ENCODE peak calls at places on chromosomes 1 and 21, in five cellular contexts. H is upper lobe of right lung, T is HepG2, S is heart right ventricle, I is psoas muscle. Z is an unnamed sample.

GRCh38 chr1:32920833-32921232 is 19.6 kb upstream of the TMEM54 start:
- ATAC-seq in T (no peak), H (peak), S (peak), I (peak), Z (no peak)

GRCh38 chr1:80023366-80023765 is 1016.8 kb upstream of the ADGRL4 start:
- ATAC-seq in I (no peak), S (no peak), H (no peak), T (no peak), Z (no peak)

GRCh38 chr1:228060458-228061190 is 21.9 kb upstream of the ARF1 start:
- ATAC-seq in I (no peak), T (no peak), S (no peak), H (peak), Z (no peak)

GRCh38 chr1:210311726-210312493 is 16.8 kb upstream of the HHAT start:
- ATAC-seq in H (peak), I (peak), S (peak), T (peak), Z (peak)

GRCh38 chr1:3668585-3669300 is 16.4 kb downstream of the TP73 start:
- ATAC-seq in H (peak), I (peak), S (peak), T (peak), Z (peak)

GRCh38 chr1:147612366-147612765 is 58.0 kb downstream of the ACP6 start:
- ATAC-seq in H (no peak), T (peak), I (peak), S (no peak), Z (no peak)

GRCh38 chr1:52424238-52424637 is 19.8 kb downstream of the PRPF38A start:
- ATAC-seq in T (no peak), I (peak), S (peak), H (peak), Z (no peak)

GRCh38 chr1:77415585-77415984 is 133.8 kb downstream of the AK5 start:
- ATAC-seq in S (no peak), H (peak), I (no peak), T (no peak), Z (no peak)

GRCh38 chr1:153533689-153534201 is 2.0 kb downstream of the S100A6 start:
- ATAC-seq in H (peak), T (peak), S (peak), I (peak), Z (peak)

GRCh38 chr1:204971700-204972336 is 71.2 kb upstream of the CNTN2 start:
- ATAC-seq in T (no peak), S (peak), I (no peak), H (peak), Z (no peak)

GRCh38 chr1:111716371-111716770 is 22.8 kb downstream of the INKA2 start:
- ATAC-seq in I (no peak), T (no peak), H (no peak), S (no peak), Z (no peak)

GRCh38 chr1:36257375-36257767 is 33.1 kb downstream of the THRAP3 start:
- ATAC-seq in S (peak), I (peak), T (peak), H (no peak), Z (no peak)

GRCh38 chr21:31665397-31665796 is 5.9 kb downstream of the SOD1 start:
- ATAC-seq in S (peak), I (peak), H (peak), T (peak), Z (no peak)

GRCh38 chr1:43766818-43767525 is 59.6 kb downstream of the ST3GAL3 start:
- ATAC-seq in S (no peak), I (no peak), H (no peak), T (no peak), Z (no peak)

GRCh38 chr1:64242895-64243756 is 39.7 kb downstream of the UBE2U start:
- ATAC-seq in T (no peak), I (peak), S (no peak), H (peak), Z (no peak)

GRCh38 chr1:218374972-218375371 is 29.8 kb downstream of the TGFB2 start:
- ATAC-seq in S (peak), T (no peak), I (peak), H (no peak), Z (no peak)

GRCh38 chr1:5690878-5691277 is 301.3 kb downstream of the NPHP4 start:
- ATAC-seq in S (no peak), T (no peak), H (no peak), I (no peak), Z (no peak)

GRCh38 chr21:45363921-45364463 is 41.0 kb upstream of the COL18A1 start:
- ATAC-seq in S (peak), I (peak), H (peak), T (no peak), Z (peak)

GRCh38 chr1:169363046-169363756 is 4.4 kb downstream of the NME7 start:
- ATAC-seq in I (no peak), T (no peak), H (no peak), S (no peak), Z (no peak)

GRCh38 chr1:81209471-81209870 is 591.3 kb upstream of the ADGRL2 start:
- ATAC-seq in I (no peak), S (no peak), H (no peak), T (no peak), Z (no peak)

GRCh38 chr21:25518491-25518911 is 88.8 kb downstream of the MRPL39 start:
- ATAC-seq in I (no peak), T (no peak), H (no peak), S (no peak), Z (no peak)

GRCh38 chr1:230977781-230978490 is 725 bp downstream of the TTC13 start:
- ATAC-seq in H (peak), T (peak), S (peak), I (peak), Z (no peak)

GRCh38 chr1:25045480-25046193 is 115.6 kb upstream of the RUNX3 start:
- ATAC-seq in I (no peak), H (no peak), T (no peak), S (no peak), Z (no peak)

GRCh38 chr1:244322791-244323521 is 128.8 kb downstream of the ADSS2 start:
- ATAC-seq in T (peak), H (peak), S (peak), I (peak), Z (peak)

GRCh38 chr21:34974162-34974981 is 74.7 kb downstream of the RUNX1 start:
- ATAC-seq in T (peak), S (no peak), H (no peak), I (no peak), Z (no peak)

GRCh38 chr21:33014331-33014730 is 11.4 kb upstream of the OLIG2 start:
- ATAC-seq in S (no peak), I (no peak), H (no peak), T (no peak), Z (no peak)

GRCh38 chr1:213914351-213914750 is 73.4 kb upstream of the PROX1 start:
- ATAC-seq in I (no peak), T (no peak), S (no peak), H (no peak), Z (no peak)

GRCh38 chr1:161484613-161485012 is 20.6 kb upstream of the FCGR2A start:
- ATAC-seq in H (peak), I (no peak), T (no peak), S (no peak), Z (no peak)

GRCh38 chr1:18179009-18179408 is 71.4 kb downstream of the IGSF21 start:
- ATAC-seq in H (no peak), T (no peak), S (no peak), I (no peak), Z (no peak)

GRCh38 chr1:18178125-18178524 is 70.5 kb downstream of the IGSF21 start:
- ATAC-seq in H (no peak), T (no peak), I (no peak), S (no peak), Z (no peak)

GRCh38 chr1:18182518-18183160 is 75.0 kb downstream of the IGSF21 start:
- ATAC-seq in I (no peak), T (no peak), S (peak), H (peak), Z (no peak)

GRCh38 chr1:18188820-18189517 is 81.4 kb downstream of the IGSF21 start:
- ATAC-seq in I (no peak), S (peak), H (no peak), T (no peak), Z (no peak)

DNA sequence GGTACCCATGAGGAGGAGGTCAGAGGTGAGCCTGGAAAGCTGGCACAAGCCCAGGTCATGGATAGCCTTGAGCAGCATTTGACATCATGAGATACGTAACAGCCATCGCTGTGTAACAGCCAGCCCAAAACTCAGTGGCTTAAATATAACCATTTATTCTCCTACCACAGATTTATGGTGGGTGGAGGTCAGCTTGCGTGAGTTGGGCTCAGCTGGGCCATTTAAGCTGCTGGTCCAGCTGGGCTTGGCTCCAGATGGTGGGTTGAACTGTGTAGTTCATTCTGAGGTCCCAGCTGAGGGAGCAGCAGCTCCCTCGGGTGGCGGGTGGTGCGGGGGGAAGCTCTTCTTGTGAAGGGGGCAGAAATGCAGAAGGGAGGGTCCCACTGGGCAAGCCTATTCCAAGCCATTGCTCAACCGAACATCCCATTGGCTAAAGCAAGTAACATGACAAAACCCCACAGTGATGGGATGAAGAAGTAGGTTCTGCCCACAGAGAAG is 75.9 kb downstream of the IGSF21 start:
- ATAC-seq in S (no peak), H (no peak), I (no peak), T (no peak), Z (no peak)
- TF ChIP-seq CTCF in S (no peak), H (no peak), I (no peak), T (no peak), Z (no peak)

GRCh38 chr1:12478612-12478985 is 139.4 kb downstream of the DHRS3 start:
- ATAC-seq in H (no peak), T (no peak), I (peak), S (no peak), Z (peak)
- H3K27ac ChIP-seq in H (peak), T (peak), I (peak), S (peak), Z (peak)

GRCh38 chr1:1629430-1630190 is 2.4 kb upstream of the MMP23B start:
- ATAC-seq in T (no peak), S (no peak), I (no peak), H (peak), Z (no peak)
- H3K4me3 ChIP-seq in T (no peak), S (no peak), I (no peak), H (peak), Z (peak)

GRCh38 chr1:18058522-18058921 is 49.1 kb upstream of the IGSF21 start:
- ATAC-seq in H (no peak), I (peak), T (no peak), S (no peak), Z (no peak)
- TF ChIP-seq CTCF in H (no peak), I (no peak), T (no peak), S (no peak), Z (no peak)

GRCh38 chr1:175195798-175196197 is 3.2 kb upstream of the KIAA0040 start:
- ATAC-seq in H (no peak), S (no peak), I (no peak), T (no peak), Z (no peak)

GRCh38 chr1:175192630-175193338 is at the start of gene KIAA0040:
- ATAC-seq in S (peak), I (peak), T (peak), H (peak), Z (peak)

GRCh38 chr1:175193339-175193950 is 869 bp upstream of the KIAA0040 start:
- ATAC-seq in T (no peak), S (peak), H (no peak), I (peak), Z (no peak)

GRCh38 chr1:175197536-175197935 is 5.0 kb upstream of the KIAA0040 start:
- ATAC-seq in I (no peak), S (no peak), T (no peak), H (no peak), Z (no peak)

GRCh38 chr1:175195281-175195680 is 2.7 kb upstream of the KIAA0040 start:
- ATAC-seq in H (no peak), S (no peak), I (no peak), T (no peak), Z (no peak)
- H3K27ac ChIP-seq in H (no peak), S (no peak), I (no peak), T (no peak), Z (no peak)

GRCh38 chr1:247210062-247210385 is 38.2 kb upstream of the ZNF124 start:
- ATAC-seq in T (peak), S (no peak), I (peak), H (no peak), Z (peak)

GRCh38 chr1:247212012-247212411 is 40.2 kb upstream of the ZNF124 start:
- ATAC-seq in H (no peak), S (no peak), I (no peak), T (no peak), Z (no peak)

GRCh38 chr1:247211339-247211738 is 39.5 kb upstream of the ZNF124 start:
- ATAC-seq in S (no peak), T (peak), H (no peak), I (no peak), Z (no peak)

GRCh38 chr1:247210386-247211117 is 38.7 kb upstream of the ZNF124 start:
- ATAC-seq in H (peak), S (peak), I (peak), T (peak), Z (peak)

DNA sequence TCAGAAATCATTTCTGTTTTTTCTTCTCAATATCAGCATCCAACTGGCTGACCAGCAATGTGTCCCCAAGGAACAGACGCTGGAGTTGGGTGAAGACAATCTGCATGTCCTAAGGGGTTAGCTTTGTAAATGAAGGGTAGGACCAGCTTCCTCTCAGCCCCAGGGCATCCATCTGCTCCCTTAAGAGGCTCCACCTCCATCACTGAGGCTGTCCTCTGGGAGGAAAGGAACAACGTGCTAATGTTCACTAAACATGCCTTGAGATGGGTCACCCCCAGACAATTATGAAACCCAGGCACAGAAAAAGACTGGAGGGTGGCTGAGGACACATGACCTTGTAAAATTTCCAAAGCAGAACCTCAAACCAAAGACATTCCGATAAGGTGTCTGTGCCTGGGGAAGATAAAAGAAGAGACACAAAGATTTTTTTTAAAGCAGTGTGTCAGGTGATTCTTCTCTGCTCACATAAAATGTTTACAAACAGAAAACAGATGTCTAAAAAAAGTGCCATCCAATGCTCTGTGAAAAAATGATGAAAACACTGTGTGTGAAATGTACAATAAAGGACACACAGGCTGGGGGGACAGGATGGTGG is 37.6 kb upstream of the ZNF124 start:
- ATAC-seq in H (no peak), T (no peak), I (no peak), S (no peak), Z (no peak)
- H3K4me3 ChIP-seq in H (peak), T (peak), I (peak), S (peak), Z (no peak)

GRCh38 chr1:27556435-27556780 is 47.5 kb downstream of the AHDC1 start:
- ATAC-seq in I (no peak), T (no peak), H (no peak), S (no peak), Z (no peak)
- TF ChIP-seq CTCF in I (no peak), T (no peak), H (no peak), S (no peak), Z (no peak)

GRCh38 chr1:61752921-61753389 is 10.7 kb downstream of the PATJ start:
- ATAC-seq in H (no peak), I (no peak), T (peak), S (no peak), Z (no peak)
- H3K27ac ChIP-seq in H (no peak), I (no peak), T (peak), S (no peak), Z (no peak)